ENCODE peak calls at places on chromosomes 3 and 15, in seven cellular contexts. X is PC-3, Y is HCT116, F is MM.1S, E is neural progenitor cell, W is GM23338, T is GM23248. C is an unnamed sample.

GRCh38 chr15:70099966-70100494 is 2.3 kb upstream of the TLE3 start:
- DNase-seq in X (peak; percentile 39), Y (peak; percentile 13), F (peak; percentile 68), E (peak; percentile 71), W (peak; percentile 71), T (peak; percentile 62), C (peak; percentile 68)

GRCh38 chr15:85168642-85169173 is 187.1 kb downstream of the PDE8A start:
- DNase-seq in X (peak; percentile 77), Y (peak; percentile 18), F (peak; percentile 85), E (peak; percentile 62), W (peak; percentile 95), T (peak; percentile 32), C (peak; percentile 52)

GRCh38 chr3:55128201-55128870 is 200.5 kb upstream of the LRTM1 start:
- DNase-seq in X (no peak), Y (no peak), F (no peak), E (peak; percentile 31), W (peak; percentile 4), T (peak; percentile 82), C (no peak)

GRCh38 chr15:34582461-34583357 is 742 bp downstream of the GOLGA8B start:
- DNase-seq in X (peak; percentile 54), Y (peak; percentile 2), F (peak; percentile 67), E (peak; percentile 57), W (peak; percentile 40), T (peak; percentile 54), C (peak; percentile 34)

GRCh38 chr3:131110087-131110486 is 83.4 kb downstream of the NEK11 start:
- DNase-seq in X (peak; percentile 55), Y (no peak), F (no peak), E (no peak), W (no peak), T (peak; percentile 51), C (no peak)

GRCh38 chr3:169104972-169105371 is 558.5 kb downstream of the MECOM start:
- DNase-seq in X (peak; percentile 46), Y (peak; percentile 7), F (no peak), E (no peak), W (no peak), T (peak; percentile 43), C (no peak)

GRCh38 chr15:67835349-67836133 is 4.3 kb downstream of the RNU6-1 start:
- DNase-seq in X (no peak), Y (no peak), F (no peak), E (peak; percentile 72), W (peak; percentile 78), T (no peak), C (no peak)

GRCh38 chr3:133271491-133271890 is 128.4 kb upstream of the BFSP2 start:
- DNase-seq in X (no peak), Y (no peak), F (no peak), E (peak; percentile 18), W (peak; percentile 43), T (peak; percentile 47), C (no peak)

GRCh38 chr3:155737844-155738460 is 6.9 kb downstream of the PLCH1 start:
- DNase-seq in X (peak; percentile 36), Y (peak; percentile 75), F (no peak), E (peak; percentile 15), W (peak; percentile 13), T (no peak), C (peak; percentile 83)

GRCh38 chr3:197309528-197310361 is 11.3 kb upstream of the DLG1 start:
- DNase-seq in X (peak; percentile 89), Y (peak; percentile 28), F (peak; percentile 70), E (no peak), W (peak; percentile 17), T (peak; percentile 93), C (peak; percentile 36)

GRCh38 chr3:127645371-127646015 is 16.5 kb downstream of the PODXL2 start:
- DNase-seq in X (no peak), Y (no peak), F (no peak), E (no peak), W (no peak), T (no peak), C (no peak)

GRCh38 chr3:52372822-52373504 is 56.8 kb downstream of the DNAH1 start:
- DNase-seq in X (no peak), Y (no peak), F (no peak), E (peak; percentile 67), W (peak; percentile 70), T (no peak), C (no peak)

GRCh38 chr3:70120360-70120966 is 120.9 kb downstream of the SAMMSON start:
- DNase-seq in X (peak; percentile 84), Y (peak; percentile 27), F (peak; percentile 84), E (peak; percentile 73), W (peak; percentile 91), T (peak; percentile 54), C (peak; percentile 78)

GRCh38 chr3:133401374-133402135 is 1.7 kb downstream of the BFSP2 start:
- DNase-seq in X (no peak), Y (no peak), F (no peak), E (no peak), W (no peak), T (no peak), C (no peak)

GRCh38 chr3:13115991-13116390 is 42.8 kb upstream of the IQSEC1 start:
- DNase-seq in X (no peak), Y (no peak), F (no peak), E (no peak), W (no peak), T (no peak), C (no peak)

GRCh38 chr3:9041626-9042025 is 78.4 kb upstream of the RAD18 start:
- DNase-seq in X (peak; percentile 7), Y (no peak), F (no peak), E (no peak), W (no peak), T (peak; percentile 51), C (no peak)

GRCh38 chr3:48155122-48155521 is 33.1 kb downstream of the CDC25A start:
- DNase-seq in X (peak; percentile 94), Y (peak; percentile 69), F (no peak), E (no peak), W (no peak), T (peak; percentile 92), C (peak; percentile 56)

GRCh38 chr3:126081618-126082333 is 2.1 kb downstream of the SLC41A3 start:
- DNase-seq in X (peak; percentile 90), Y (peak; percentile 48), F (no peak), E (no peak), W (peak; percentile 33), T (peak; percentile 75), C (no peak)

GRCh38 chr3:126083913-126084514 is at the start of gene SLC41A3:
- DNase-seq in X (peak; percentile 73), Y (peak; percentile 50), F (peak; percentile 91), E (peak; percentile 91), W (peak; percentile 82), T (peak; percentile 87), C (peak; percentile 94)

GRCh38 chr3:126082334-126083137 is 1.4 kb downstream of the SLC41A3 start:
- DNase-seq in X (no peak), Y (no peak), F (no peak), E (no peak), W (no peak), T (no peak), C (no peak)

GRCh38 chr3:126083511-126083912 is 412 bp downstream of the SLC41A3 start:
- DNase-seq in X (peak; percentile 34), Y (no peak), F (peak; percentile 62), E (peak; percentile 75), W (peak; percentile 65), T (peak; percentile 73), C (peak; percentile 71)

DNA sequence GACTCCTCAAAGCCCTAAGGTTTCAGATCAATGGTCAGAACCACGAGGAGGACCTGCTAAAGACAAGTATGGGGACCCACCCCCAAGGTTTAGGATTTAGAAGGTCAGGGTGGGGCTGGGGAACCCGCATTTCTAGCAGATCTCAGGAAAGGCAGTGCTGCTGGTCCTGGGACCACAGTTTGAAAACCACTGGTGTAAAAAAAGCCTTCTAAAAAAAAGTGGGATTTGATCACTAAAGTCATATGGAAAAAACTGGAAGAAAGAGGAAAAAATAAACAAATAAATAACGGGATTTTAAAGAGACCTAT is 832 bp downstream of the SLC41A3 start:
- DNase-seq in X (no peak), Y (no peak), F (no peak), E (no peak), W (no peak), T (no peak), C (no peak)
- TF ChIP-seq EZH2phosphoT487 in X (no peak), Y (no peak), F (no peak), E (no peak), W (no peak), T (no peak), C (no peak)

GRCh38 chr3:160921020-160921635 is 165.1 kb downstream of the PPM1L start:
- DNase-seq in X (peak; percentile 75), Y (peak; percentile 21), F (no peak), E (peak; percentile 61), W (peak; percentile 69), T (peak; percentile 82), C (peak; percentile 60)

GRCh38 chr3:160924776-160925175 is 168.7 kb downstream of the PPM1L start:
- DNase-seq in X (no peak), Y (no peak), F (no peak), E (no peak), W (no peak), T (no peak), C (no peak)

DNA sequence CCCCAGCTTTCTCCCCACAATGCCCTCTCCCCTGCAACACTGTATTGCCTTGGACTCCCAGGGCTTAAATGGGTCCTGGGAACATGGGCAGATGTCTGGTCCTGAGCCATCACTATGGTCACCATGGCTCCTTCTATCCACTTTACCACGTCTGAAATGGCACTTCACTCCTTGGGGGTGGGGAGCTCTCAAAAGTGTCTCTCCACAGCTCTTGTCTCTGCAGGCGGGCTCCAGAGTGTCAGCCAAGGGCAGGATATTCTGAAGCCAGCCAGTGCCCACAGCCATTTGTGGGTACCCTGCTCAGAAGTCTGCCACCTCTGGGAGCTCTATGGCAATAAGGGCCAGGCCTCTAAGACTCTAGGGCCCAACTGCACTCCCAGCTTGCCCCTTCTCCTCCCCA is 163.9 kb downstream of the PPM1L start:
- DNase-seq in X (no peak), Y (no peak), F (no peak), E (no peak), W (no peak), T (no peak), C (no peak)
- TF ChIP-seq EZH2 in X (no peak), Y (no peak), F (no peak), E (no peak), W (no peak), T (no peak), C (no peak)

GRCh38 chr3:153595186-153595815 is 433.3 kb downstream of the RAP2B start:
- DNase-seq in X (peak; percentile 68), Y (peak; percentile 24), F (peak; percentile 61), E (peak; percentile 36), W (peak; percentile 66), T (peak; percentile 66), C (peak; percentile 43)
- TF ChIP-seq EZH2phosphoT487 in X (no peak), Y (no peak), F (no peak), E (no peak), W (no peak), T (no peak), C (no peak)

GRCh38 chr15:52466134-52466701 is 62.5 kb downstream of the MYO5A start:
- DNase-seq in X (no peak), Y (no peak), F (peak; percentile 97), E (peak; percentile 13), W (peak; percentile 77), T (peak; percentile 18), C (no peak)
- TF ChIP-seq EZH2 in X (no peak), Y (no peak), F (no peak), E (no peak), W (no peak), T (no peak), C (no peak)